ENCODE peak calls at places on chromosomes 16 and 17, in five cellular contexts. One of them, this sample, is unnamed.

GRCh38 chr16:27820646-27821345 is 242.7 kb downstream of the GSG1L start:
- DNase-seq in right cardiac atrium: no peak
- DNase-seq in ascending aorta: no peak
- DNase-seq in H9: no peak
- DNase-seq in tibial artery: no peak
- DNase-seq in this sample: no peak

GRCh38 chr16:2926660-2927646 is 15.2 kb downstream of the FLYWCH1 start:
- DNase-seq in right cardiac atrium: peak; percentile 91
- DNase-seq in ascending aorta: peak; percentile 68
- DNase-seq in H9: peak; percentile 87
- DNase-seq in tibial artery: peak; percentile 89
- DNase-seq in this sample: peak; percentile 88

GRCh38 chr16:89150981-89151380 is 20.6 kb upstream of the CDH15 start:
- DNase-seq in right cardiac atrium: no peak
- DNase-seq in ascending aorta: no peak
- DNase-seq in H9: no peak
- DNase-seq in tibial artery: no peak
- DNase-seq in this sample: no peak

GRCh38 chr17:72249441-72249840 is 128.6 kb downstream of the SOX9 start:
- DNase-seq in right cardiac atrium: no peak
- DNase-seq in ascending aorta: no peak
- DNase-seq in H9: no peak
- DNase-seq in tibial artery: no peak
- DNase-seq in this sample: no peak

GRCh38 chr17:17887752-17888304 is 51.0 kb upstream of the SREBF1 start:
- DNase-seq in right cardiac atrium: peak; percentile 15
- DNase-seq in ascending aorta: no peak
- DNase-seq in H9: no peak
- DNase-seq in tibial artery: no peak
- DNase-seq in this sample: no peak

GRCh38 chr16:1188781-1189189 is 35.9 kb downstream of the CACNA1H start:
- DNase-seq in right cardiac atrium: peak; percentile 78
- DNase-seq in ascending aorta: no peak
- DNase-seq in H9: peak; percentile 77
- DNase-seq in tibial artery: no peak
- DNase-seq in this sample: no peak

GRCh38 chr16:24270721-24271120 is 14.6 kb downstream of the CACNG3 start:
- DNase-seq in right cardiac atrium: no peak
- DNase-seq in ascending aorta: no peak
- DNase-seq in H9: no peak
- DNase-seq in tibial artery: no peak
- DNase-seq in this sample: no peak

GRCh38 chr16:87017388-87018012 is 299.7 kb downstream of the C16orf95 start:
- DNase-seq in right cardiac atrium: no peak
- DNase-seq in ascending aorta: no peak
- DNase-seq in H9: peak; percentile 39
- DNase-seq in tibial artery: peak; percentile 59
- DNase-seq in this sample: no peak

GRCh38 chr16:88570691-88571092 is 489 bp downstream of the ZC3H18 start:
- DNase-seq in right cardiac atrium: no peak
- DNase-seq in ascending aorta: no peak
- DNase-seq in H9: no peak
- DNase-seq in tibial artery: no peak
- DNase-seq in this sample: no peak

GRCh38 chr17:46979023-46979870 is at the start of gene RPRML:
- DNase-seq in right cardiac atrium: peak; percentile 77
- DNase-seq in ascending aorta: no peak
- DNase-seq in H9: peak; percentile 77
- DNase-seq in tibial artery: no peak
- DNase-seq in this sample: no peak

GRCh38 chr17:7263801-7264078 is 1.5 kb upstream of the CLDN7 start:
- DNase-seq in right cardiac atrium: no peak
- DNase-seq in ascending aorta: no peak
- DNase-seq in H9: no peak
- DNase-seq in tibial artery: no peak
- DNase-seq in this sample: no peak

GRCh38 chr17:43817826-43818225 is 15.1 kb downstream of the MPP3 start:
- DNase-seq in right cardiac atrium: no peak
- DNase-seq in ascending aorta: no peak
- DNase-seq in H9: no peak
- DNase-seq in tibial artery: no peak
- DNase-seq in this sample: no peak

GRCh38 chr17:64448665-64449512 is at the start of gene MILR1:
- DNase-seq in right cardiac atrium: no peak
- DNase-seq in ascending aorta: no peak
- DNase-seq in H9: no peak
- DNase-seq in tibial artery: peak; percentile 66
- DNase-seq in this sample: peak; percentile 56

GRCh38 chr16:30660424-30661251 is 2.4 kb downstream of the FBRS start:
- DNase-seq in right cardiac atrium: no peak
- DNase-seq in ascending aorta: no peak
- DNase-seq in H9: no peak
- DNase-seq in tibial artery: no peak
- DNase-seq in this sample: no peak

GRCh38 chr16:82043680-82044584 is 8.9 kb downstream of the HSD17B2 start:
- DNase-seq in right cardiac atrium: no peak
- DNase-seq in ascending aorta: no peak
- DNase-seq in H9: no peak
- DNase-seq in tibial artery: no peak
- DNase-seq in this sample: no peak

GRCh38 chr17:6079155-6079554 is 9.0 kb downstream of the WSCD1 start:
- DNase-seq in right cardiac atrium: no peak
- DNase-seq in ascending aorta: no peak
- DNase-seq in H9: no peak
- DNase-seq in tibial artery: no peak
- DNase-seq in this sample: no peak

GRCh38 chr16:11329080-11329491 is 16.2 kb upstream of the RMI2 start:
- DNase-seq in right cardiac atrium: no peak
- DNase-seq in ascending aorta: no peak
- DNase-seq in H9: peak; percentile 60
- DNase-seq in tibial artery: no peak
- DNase-seq in this sample: no peak

GRCh38 chr16:52603015-52603414 is 56.1 kb upstream of the TOX3 start:
- DNase-seq in right cardiac atrium: no peak
- DNase-seq in ascending aorta: no peak
- DNase-seq in H9: no peak
- DNase-seq in tibial artery: no peak
- DNase-seq in this sample: no peak

GRCh38 chr17:61209099-61209439 is 190.6 kb upstream of the TBX2 start:
- DNase-seq in right cardiac atrium: no peak
- DNase-seq in ascending aorta: no peak
- DNase-seq in H9: no peak
- DNase-seq in tibial artery: no peak
- DNase-seq in this sample: no peak

GRCh38 chr17:54891176-54891821 is 9.4 kb upstream of the TOM1L1 start:
- DNase-seq in right cardiac atrium: no peak
- DNase-seq in ascending aorta: no peak
- DNase-seq in H9: peak; percentile 57
- DNase-seq in tibial artery: no peak
- DNase-seq in this sample: no peak

GRCh38 chr17:62931101-62931500 is 34.9 kb upstream of the TANC2 start:
- DNase-seq in right cardiac atrium: no peak
- DNase-seq in ascending aorta: no peak
- DNase-seq in H9: no peak
- DNase-seq in tibial artery: no peak
- DNase-seq in this sample: no peak

GRCh38 chr17:29565643-29566472 is 979 bp downstream of the ABHD15 start:
- DNase-seq in right cardiac atrium: peak; percentile 76
- DNase-seq in ascending aorta: no peak
- DNase-seq in H9: peak; percentile 82
- DNase-seq in tibial artery: no peak
- DNase-seq in this sample: peak; percentile 46

GRCh38 chr16:68575082-68575481 is 36.0 kb downstream of the ZFP90 start:
- DNase-seq in right cardiac atrium: no peak
- DNase-seq in ascending aorta: no peak
- DNase-seq in H9: peak; percentile 18
- DNase-seq in tibial artery: no peak
- DNase-seq in this sample: no peak

GRCh38 chr16:68577352-68577853 is 38.3 kb downstream of the ZFP90 start:
- DNase-seq in right cardiac atrium: no peak
- DNase-seq in ascending aorta: no peak
- DNase-seq in H9: no peak
- DNase-seq in tibial artery: no peak
- DNase-seq in this sample: no peak

GRCh38 chr16:68574479-68574878 is 35.4 kb downstream of the ZFP90 start:
- DNase-seq in right cardiac atrium: no peak
- DNase-seq in ascending aorta: no peak
- DNase-seq in H9: peak; percentile 7
- DNase-seq in tibial artery: no peak
- DNase-seq in this sample: no peak
- H3K9me3 ChIP-seq in right cardiac atrium: peaks cover 30% of the 10 kb centered on the region
- H3K9me3 ChIP-seq in ascending aorta: peaks cover 75% of the 10 kb centered on the region
- H3K9me3 ChIP-seq in H9: peaks cover 52% of the 10 kb centered on the region
- H3K9me3 ChIP-seq in tibial artery: peaks cover 20% of the 10 kb centered on the region
- H3K9me3 ChIP-seq in this sample: peaks cover 41% of the 10 kb centered on the region

DNA sequence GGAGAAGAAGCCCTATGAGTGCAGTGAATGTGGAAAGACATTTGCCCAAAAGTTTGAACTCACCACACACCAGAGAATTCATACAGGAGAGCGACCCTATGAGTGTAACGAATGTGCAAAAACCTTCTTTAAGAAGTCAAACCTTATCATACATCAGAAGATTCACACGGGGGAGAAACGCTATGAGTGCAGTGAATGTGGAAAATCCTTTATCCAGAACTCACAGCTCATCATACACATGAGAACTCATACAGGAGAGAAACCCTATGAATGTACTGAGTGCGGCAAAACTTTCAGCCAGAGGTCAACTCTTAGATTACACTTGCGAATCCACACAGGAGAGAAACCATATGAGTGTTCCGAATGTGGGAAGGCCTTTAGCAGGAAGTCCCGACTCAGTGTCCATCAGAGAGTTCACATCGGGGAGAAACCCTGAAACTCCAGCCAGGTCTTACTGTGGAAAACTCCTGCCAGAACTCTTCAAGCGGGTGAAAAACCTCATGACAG is 21.6 kb downstream of the ZFP1 start:
- DNase-seq in right cardiac atrium: no peak
- DNase-seq in ascending aorta: no peak
- DNase-seq in H9: no peak
- DNase-seq in tibial artery: no peak
- DNase-seq in this sample: no peak
- H3K9me3 ChIP-seq in right cardiac atrium: peaks cover 8% of the 10 kb centered on the region
- H3K9me3 ChIP-seq in ascending aorta: peaks cover 28% of the 10 kb centered on the region
- H3K9me3 ChIP-seq in H9: peaks cover 62% of the 10 kb centered on the region
- H3K9me3 ChIP-seq in tibial artery: no peaks in the 10 kb centered on the region
- H3K9me3 ChIP-seq in this sample: peaks cover 21% of the 10 kb centered on the region

GRCh38 chr17:80847506-80848230 is 144.0 kb upstream of the CHMP6 start:
- DNase-seq in right cardiac atrium: peak; percentile 37
- DNase-seq in ascending aorta: no peak
- DNase-seq in H9: no peak
- DNase-seq in tibial artery: peak; percentile 46
- DNase-seq in this sample: no peak

GRCh38 chr17:80850817-80851216 is 140.8 kb upstream of the CHMP6 start:
- DNase-seq in right cardiac atrium: no peak
- DNase-seq in ascending aorta: no peak
- DNase-seq in H9: no peak
- DNase-seq in tibial artery: no peak
- DNase-seq in this sample: no peak

GRCh38 chr17:80850109-80850508 is 141.5 kb upstream of the CHMP6 start:
- DNase-seq in right cardiac atrium: no peak
- DNase-seq in ascending aorta: no peak
- DNase-seq in H9: no peak
- DNase-seq in tibial artery: no peak
- DNase-seq in this sample: no peak

GRCh38 chr17:80848449-80849102 is 143.1 kb upstream of the CHMP6 start:
- DNase-seq in right cardiac atrium: peak; percentile 12
- DNase-seq in ascending aorta: no peak
- DNase-seq in H9: no peak
- DNase-seq in tibial artery: peak; percentile 49
- DNase-seq in this sample: no peak

DNA sequence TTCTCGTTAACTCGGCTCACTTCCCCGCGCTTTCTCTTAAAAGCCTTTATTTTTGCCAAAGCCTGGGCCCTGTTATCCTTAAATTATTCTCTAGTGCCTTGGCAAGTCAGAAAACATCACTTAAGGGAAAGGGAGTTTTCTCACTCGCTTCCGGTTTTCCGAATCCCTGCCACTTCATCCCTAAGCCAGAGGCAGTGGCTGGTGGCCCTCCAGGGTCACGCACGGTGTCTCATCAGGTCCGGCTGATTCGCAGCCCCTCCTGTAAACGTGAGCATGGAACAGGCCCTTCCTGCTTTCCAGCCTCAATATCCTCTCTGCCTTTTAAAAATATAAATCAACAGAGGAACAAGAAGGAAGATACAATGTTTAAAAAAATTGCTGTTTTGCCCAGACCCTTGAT is 142.5 kb upstream of the CHMP6 start:
- DNase-seq in right cardiac atrium: no peak
- DNase-seq in ascending aorta: no peak
- DNase-seq in H9: no peak
- DNase-seq in tibial artery: no peak
- DNase-seq in this sample: no peak
- H3K9me3 ChIP-seq in right cardiac atrium: no peaks in the 10 kb centered on the region
- H3K9me3 ChIP-seq in ascending aorta: no peaks in the 10 kb centered on the region
- H3K9me3 ChIP-seq in H9: no peaks in the 10 kb centered on the region
- H3K9me3 ChIP-seq in tibial artery: no peaks in the 10 kb centered on the region
- H3K9me3 ChIP-seq in this sample: no peaks in the 10 kb centered on the region

GRCh38 chr16:68047987-68048386 is 24.9 kb downstream of the DUS2 start:
- DNase-seq in right cardiac atrium: no peak
- DNase-seq in ascending aorta: no peak
- DNase-seq in H9: no peak
- DNase-seq in tibial artery: no peak
- DNase-seq in this sample: no peak

GRCh38 chr16:68055395-68055794 is 29.8 kb upstream of the NFATC3 start:
- DNase-seq in right cardiac atrium: no peak
- DNase-seq in ascending aorta: no peak
- DNase-seq in H9: no peak
- DNase-seq in tibial artery: no peak
- DNase-seq in this sample: no peak

DNA sequence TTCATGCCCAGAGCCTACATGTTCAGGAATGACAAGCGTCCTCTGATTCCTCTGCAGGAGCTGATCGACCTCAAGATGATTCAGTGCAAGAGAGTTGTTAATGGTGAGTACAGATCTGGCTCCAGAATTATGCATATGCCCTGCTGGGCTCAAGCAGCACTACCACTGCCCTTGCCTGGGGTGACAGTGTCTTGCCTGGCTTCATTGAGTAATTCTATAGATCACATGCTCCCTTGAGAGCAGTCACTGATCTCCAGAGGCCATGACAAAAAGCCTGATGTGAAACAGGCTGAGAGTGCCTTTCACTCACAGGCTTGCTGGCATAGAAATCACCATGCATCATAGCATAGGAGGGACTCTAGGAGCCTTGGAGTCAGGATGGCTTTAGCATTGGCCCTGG is 26.4 kb downstream of the DUS2 start:
- DNase-seq in right cardiac atrium: no peak
- DNase-seq in ascending aorta: no peak
- DNase-seq in H9: no peak
- DNase-seq in tibial artery: no peak
- DNase-seq in this sample: no peak
- H3K9me3 ChIP-seq in right cardiac atrium: no peaks in the 10 kb centered on the region
- H3K9me3 ChIP-seq in ascending aorta: no peaks in the 10 kb centered on the region
- H3K9me3 ChIP-seq in H9: no peaks in the 10 kb centered on the region
- H3K9me3 ChIP-seq in tibial artery: no peaks in the 10 kb centered on the region
- H3K9me3 ChIP-seq in this sample: no peaks in the 10 kb centered on the region

GRCh38 chr16:63100082-63100481 is 1063.8 kb upstream of the CDH8 start:
- DNase-seq in right cardiac atrium: no peak
- DNase-seq in ascending aorta: no peak
- DNase-seq in H9: no peak
- DNase-seq in tibial artery: no peak
- DNase-seq in this sample: no peak
- H3K9me3 ChIP-seq in right cardiac atrium: no peaks in the 10 kb centered on the region
- H3K9me3 ChIP-seq in ascending aorta: no peaks in the 10 kb centered on the region
- H3K9me3 ChIP-seq in H9: no peaks in the 10 kb centered on the region
- H3K9me3 ChIP-seq in tibial artery: no peaks in the 10 kb centered on the region
- H3K9me3 ChIP-seq in this sample: no peaks in the 10 kb centered on the region

GRCh38 chr16:19238386-19238785 is 47.1 kb upstream of the CLEC19A start:
- DNase-seq in right cardiac atrium: no peak
- DNase-seq in ascending aorta: no peak
- DNase-seq in H9: no peak
- DNase-seq in tibial artery: no peak
- DNase-seq in this sample: no peak
- H3K9me3 ChIP-seq in right cardiac atrium: peaks cover 3% of the 10 kb centered on the region
- H3K9me3 ChIP-seq in ascending aorta: no peaks in the 10 kb centered on the region
- H3K9me3 ChIP-seq in H9: peaks cover 8% of the 10 kb centered on the region
- H3K9me3 ChIP-seq in tibial artery: no peaks in the 10 kb centered on the region
- H3K9me3 ChIP-seq in this sample: no peaks in the 10 kb centered on the region

This sample was measured in lung.